ENCODE peak calls at places on chromosomes 3 and 15, in four cellular contexts. W, F, O and Z are unnamed samples.

GRCh38 chr3:85726241-85726640 is 767.5 kb downstream of the CADM2 start:
- DNase-seq in W (no peak), F (no peak), O (no peak), Z (no peak)

GRCh38 chr15:23647421-23648375 is at the start of gene MAGEL2:
- DNase-seq in W (no peak), F (no peak), O (peak), Z (no peak)

GRCh38 chr3:197002701-197003454 is 26.7 kb downstream of the MELTF start:
- DNase-seq in W (peak), F (peak), O (peak), Z (peak)

GRCh38 chr15:75030023-75030413 is 6.6 kb downstream of the PPCDC start:
- DNase-seq in W (no peak), F (no peak), O (peak), Z (no peak)

GRCh38 chr3:138049157-138049919 is 39.4 kb downstream of the CLDN18 start:
- DNase-seq in W (no peak), F (no peak), O (no peak), Z (no peak)

GRCh38 chr15:23686466-23687142 is 501 bp downstream of the NDN start:
- DNase-seq in W (no peak), F (no peak), O (no peak), Z (peak)

GRCh38 chr15:40367673-40368611 is 9.9 kb downstream of the DISP2 start:
- DNase-seq in W (peak), F (peak), O (peak), Z (peak)

GRCh38 chr3:33437556-33438283 is 2.5 kb downstream of the UBP1 start:
- DNase-seq in W (peak), F (peak), O (no peak), Z (peak)

GRCh38 chr3:160134964-160135363 is 90.3 kb upstream of the C3orf80 start:
- DNase-seq in W (no peak), F (no peak), O (no peak), Z (no peak)

GRCh38 chr3:7447197-7447769 is 586.4 kb downstream of the GRM7 start:
- DNase-seq in W (no peak), F (no peak), O (no peak), Z (no peak)

GRCh38 chr3:72549819-72550581 is 298.2 kb downstream of the SHQ1 start:
- DNase-seq in W (no peak), F (no peak), O (no peak), Z (no peak)
- H3K4me3 ChIP-seq in W (no peak), F (no peak), O (no peak), Z (no peak)

GRCh38 chr3:129004639-129005295 is 3.7 kb downstream of the EFCC1 start:
- DNase-seq in W (no peak), F (no peak), O (no peak), Z (no peak)

GRCh38 chr3:129001101-129001816 is at the start of gene EFCC1:
- DNase-seq in W (peak), F (peak), O (peak), Z (peak)

GRCh38 chr3:129003578-129004112 is 2.5 kb downstream of the EFCC1 start:
- DNase-seq in W (no peak), F (no peak), O (no peak), Z (no peak)

GRCh38 chr3:129001817-129002572 is 891 bp downstream of the EFCC1 start:
- DNase-seq in W (no peak), F (no peak), O (no peak), Z (no peak)

GRCh38 chr3:129002573-129003569 is 1.8 kb downstream of the EFCC1 start:
- DNase-seq in W (no peak), F (no peak), O (no peak), Z (no peak)
- H3K27ac ChIP-seq in W (peak), F (peak), O (no peak), Z (no peak)

GRCh38 chr15:49026700-49027099 is 19.5 kb downstream of the SECISBP2L start:
- DNase-seq in W (no peak), F (no peak), O (no peak), Z (no peak)

GRCh38 chr15:49024840-49025239 is 21.4 kb downstream of the SECISBP2L start:
- DNase-seq in W (no peak), F (no peak), O (no peak), Z (no peak)

DNA sequence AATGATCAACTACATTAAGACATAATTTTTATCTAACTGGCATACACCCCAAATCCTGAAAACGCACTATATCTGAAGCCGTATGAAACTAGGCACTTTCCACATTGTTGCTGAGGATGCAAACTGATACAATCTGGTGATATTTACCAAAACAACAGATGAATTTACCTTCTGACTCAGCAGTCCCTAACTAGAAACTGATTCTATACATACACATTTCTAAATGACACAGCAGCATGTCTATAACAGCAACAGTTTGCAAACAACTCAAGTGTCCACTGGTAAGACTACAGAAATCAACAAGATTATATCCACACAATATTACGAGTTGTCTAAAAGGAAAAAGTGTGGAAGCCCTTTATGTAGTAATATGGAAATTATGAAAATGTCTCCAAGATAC is 22.9 kb downstream of the SECISBP2L start:
- DNase-seq in W (no peak), F (no peak), O (no peak), Z (no peak)
- H3K4me3 ChIP-seq in W (no peak), F (no peak), O (no peak), Z (no peak)

DNA sequence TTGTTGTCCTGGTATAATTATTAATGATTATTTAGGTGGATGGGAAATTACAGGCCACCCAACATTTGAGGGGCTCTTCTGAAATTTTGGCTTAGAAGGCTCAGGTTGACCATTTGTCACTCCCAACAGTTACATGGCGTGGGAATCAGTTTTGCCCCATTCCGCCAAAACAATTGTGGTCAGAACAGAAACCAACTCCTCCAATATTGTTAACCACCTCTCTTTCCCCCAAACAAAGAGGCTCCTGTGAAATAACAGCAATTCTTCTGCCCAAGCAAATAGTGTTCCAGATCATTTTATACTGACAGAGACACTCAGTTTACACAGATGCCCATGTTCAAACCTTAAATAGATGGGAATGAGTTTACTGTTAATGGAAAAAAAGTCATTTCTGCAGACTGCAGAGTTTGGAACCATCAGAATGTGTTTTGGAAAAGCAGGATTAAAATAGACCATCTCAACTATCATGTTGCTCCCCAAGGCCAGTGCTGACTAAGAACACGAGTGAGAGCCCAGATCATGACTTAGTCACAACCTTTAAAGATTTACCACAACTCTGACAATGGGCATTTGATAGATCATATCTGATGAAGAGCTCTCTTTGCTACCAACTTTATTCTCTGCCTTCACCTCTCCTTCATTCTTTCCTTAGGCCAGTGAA is 102.1 kb downstream of the DUT start:
- DNase-seq in W (no peak), F (no peak), O (no peak), Z (no peak)
- H3K27ac ChIP-seq in W (no peak), F (no peak), O (no peak), Z (no peak)

DNA sequence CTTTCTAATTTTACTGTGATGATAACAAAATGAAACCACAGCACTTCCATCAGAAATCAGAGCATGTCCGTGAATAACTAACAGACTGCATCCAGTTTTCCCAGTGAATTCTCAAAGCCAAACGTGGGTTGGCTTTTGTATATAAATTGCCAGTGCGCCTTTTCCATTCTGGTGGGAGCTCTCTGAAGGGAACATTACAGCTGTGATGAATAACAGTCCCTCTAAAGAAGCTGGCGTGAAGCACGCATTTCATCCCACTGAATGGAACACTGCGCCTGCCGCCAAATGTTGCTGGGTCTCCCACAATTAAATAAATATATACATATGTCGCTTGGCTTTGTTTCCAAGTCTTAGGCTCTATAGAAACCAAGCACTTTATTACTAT is 113.0 kb upstream of the PFN2 start:
- DNase-seq in W (no peak), F (no peak), O (no peak), Z (no peak)
- H3K4me3 ChIP-seq in W (no peak), F (peak), O (peak), Z (no peak)

GRCh38 chr3:48564667-48565066 is 1.1 kb upstream of the UCN2 start:
- DNase-seq in W (no peak), F (no peak), O (no peak), Z (no peak)

GRCh38 chr3:48567090-48567489 is 3.5 kb upstream of the UCN2 start:
- DNase-seq in W (no peak), F (no peak), O (no peak), Z (no peak)

GRCh38 chr3:48565186-48565585 is 1.6 kb upstream of the UCN2 start:
- DNase-seq in W (no peak), F (no peak), O (no peak), Z (peak)

GRCh38 chr3:48566401-48566760 is 2.8 kb upstream of the UCN2 start:
- DNase-seq in W (no peak), F (no peak), O (no peak), Z (no peak)

DNA sequence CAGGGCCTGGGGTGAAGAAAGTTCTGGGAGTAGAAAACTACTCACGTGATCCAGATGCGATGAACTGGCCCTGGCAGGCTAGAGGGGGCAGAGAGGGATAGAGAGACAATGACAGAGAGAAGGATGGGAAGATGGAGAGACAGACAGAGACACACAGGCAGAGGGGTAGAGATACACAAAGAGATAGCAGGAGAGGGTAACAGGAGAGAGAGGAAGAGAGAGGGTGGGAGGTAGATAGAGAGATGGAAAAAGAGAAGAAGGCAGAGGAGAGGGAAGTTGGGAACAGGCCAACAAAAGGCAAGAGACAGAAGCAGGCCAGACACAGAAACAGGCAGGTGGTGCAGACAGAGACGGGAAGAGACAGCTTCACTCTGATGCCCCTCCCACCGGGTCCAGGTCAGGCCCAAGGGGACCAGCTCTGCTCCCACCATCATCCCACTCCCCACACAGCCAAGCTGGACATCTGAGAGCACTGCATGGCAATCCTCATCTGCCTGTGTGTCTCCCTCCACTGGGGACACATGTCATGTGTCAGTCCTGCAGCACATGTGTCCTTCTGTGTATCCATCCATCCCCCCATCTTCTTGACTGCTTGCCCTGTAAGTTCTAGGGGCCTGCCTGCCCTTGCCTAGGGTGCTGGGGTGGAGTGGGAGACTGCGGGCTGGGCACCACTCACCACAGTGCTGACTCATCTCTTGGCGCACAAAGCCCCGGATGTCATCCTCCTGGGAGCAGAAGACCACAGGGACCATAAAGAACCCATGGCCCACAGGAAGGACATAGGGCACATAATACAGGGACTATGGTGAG is 2.2 kb upstream of the UCN2 start:
- DNase-seq in W (no peak), F (no peak), O (no peak), Z (peak)
- H3K27ac ChIP-seq in W (no peak), F (no peak), O (no peak), Z (no peak)

GRCh38 chr3:76307556-76307955 is 522.2 kb upstream of the ZNF717 start:
- DNase-seq in W (no peak), F (no peak), O (no peak), Z (no peak)

GRCh38 chr3:76310661-76311060 is 525.3 kb upstream of the ZNF717 start:
- DNase-seq in W (no peak), F (no peak), O (no peak), Z (no peak)

GRCh38 chr3:76308541-76308940 is 523.2 kb upstream of the ZNF717 start:
- DNase-seq in W (no peak), F (no peak), O (no peak), Z (no peak)

DNA sequence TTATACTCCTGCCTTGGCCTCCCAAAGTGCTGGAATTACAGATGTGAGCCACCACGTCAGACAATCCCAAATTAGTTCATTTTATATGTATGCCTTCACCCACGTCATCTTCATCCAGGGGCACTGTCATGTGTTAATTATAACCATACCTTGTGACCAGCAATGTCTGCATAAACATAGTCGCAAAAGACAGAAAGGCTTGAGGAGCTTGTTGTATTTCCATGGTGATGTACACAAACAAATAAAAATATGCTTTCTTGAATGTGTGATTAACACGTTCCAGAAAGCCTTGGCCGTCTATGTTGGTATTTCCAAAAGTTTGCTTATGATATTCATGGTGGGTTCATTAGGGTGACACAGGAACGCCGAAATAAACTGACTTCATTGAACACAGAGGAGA is 524.7 kb upstream of the ZNF717 start:
- DNase-seq in W (no peak), F (no peak), O (no peak), Z (no peak)
- H3K4me3 ChIP-seq in W (no peak), F (no peak), O (no peak), Z (no peak)

DNA sequence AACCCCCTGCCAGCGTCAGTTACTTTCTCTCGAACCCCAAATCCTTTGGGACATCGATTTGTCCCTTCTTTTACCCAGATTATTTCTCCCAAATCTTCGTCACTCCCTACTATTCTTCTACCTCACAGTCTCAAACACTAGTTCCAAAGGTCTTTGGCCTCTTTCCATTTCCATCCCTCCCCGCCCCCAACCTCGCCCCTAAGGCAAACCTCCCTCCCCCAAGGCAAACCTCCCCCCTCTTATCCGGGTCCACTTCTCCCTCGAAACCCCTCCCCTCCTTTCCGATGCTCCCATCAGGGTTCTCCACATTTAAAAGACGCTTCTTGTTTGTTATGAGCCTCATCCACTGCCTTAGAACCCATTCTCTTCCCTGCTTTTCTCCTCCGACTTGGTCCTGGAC is 583 bp downstream of the EAF1 start:
- DNase-seq in W (no peak), F (no peak), O (no peak), Z (no peak)
- H3K27ac ChIP-seq in W (peak), F (peak), O (peak), Z (peak)

GRCh38 chr3:18422972-18423371 is 2.2 kb downstream of the SATB1 start:
- DNase-seq in W (no peak), F (no peak), O (no peak), Z (no peak)
- H3K4me3 ChIP-seq in W (peak), F (peak), O (peak), Z (peak)